ENCODE peak calls at places on chromosomes 7 and 10, in five cellular contexts. E is progenitor cell of endocrine pancreas, N is hepatocyte, U is osteocyte, Q is AG09319. J is an unnamed sample.

GRCh38 chr10:12914111-12914510 is 87.4 kb downstream of the CCDC3 start:
- DNase-seq in N (no peak), U (no peak), E (no peak), Q (no peak), J (no peak)

GRCh38 chr10:132162590-132163277 is 24.0 kb upstream of the DPYSL4 start:
- DNase-seq in Q (no peak), N (no peak), E (no peak), U (no peak), J (no peak)

GRCh38 chr7:513521-514166 is 6.0 kb downstream of the PDGFA start:
- DNase-seq in U (no peak), E (no peak), N (no peak), Q (no peak), J (no peak)

GRCh38 chr7:43481905-43482678 is 100.8 kb upstream of the STK17A start:
- DNase-seq in Q (no peak), N (no peak), U (no peak), E (no peak), J (no peak)

GRCh38 chr7:81284576-81284975 is 365.7 kb upstream of the SEMA3C start:
- DNase-seq in U (no peak), Q (no peak), E (no peak), N (no peak), J (no peak)

GRCh38 chr10:14605231-14605925 is 169.3 kb downstream of the FAM107B start:
- DNase-seq in Q (no peak), E (no peak), U (peak; percentile 56), N (no peak), J (no peak)

GRCh38 chr10:126478600-126478999 is 90.3 kb upstream of the ADAM12 start:
- DNase-seq in E (no peak), U (peak; percentile 38), Q (no peak), N (no peak), J (no peak)

GRCh38 chr10:133349160-133349568 is 2.0 kb downstream of the PRAP1 start:
- DNase-seq in N (no peak), U (no peak), Q (no peak), E (no peak), J (no peak)

GRCh38 chr10:97889461-97890265 is 40.0 kb downstream of the GOLGA7B start:
- DNase-seq in U (peak; percentile 95), N (peak; percentile 69), Q (peak; percentile 4), E (no peak), J (no peak)

GRCh38 chr7:52764502-52765169 is 270.8 kb upstream of the POM121L12 start:
- DNase-seq in N (no peak), U (no peak), E (no peak), Q (no peak), J (no peak)

DNA sequence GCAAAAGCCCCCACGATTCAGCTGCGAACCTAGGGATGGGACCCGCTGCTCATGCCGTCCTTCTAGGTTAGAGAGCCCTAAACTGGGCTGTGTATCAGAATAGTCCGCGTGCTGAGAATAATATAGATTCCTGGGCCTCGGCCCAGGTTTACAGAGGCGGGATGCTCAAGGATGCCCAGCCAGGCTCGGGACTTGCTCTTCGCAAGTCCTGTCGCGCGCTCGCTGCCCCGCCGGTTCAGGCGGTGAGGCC is 266 bp upstream of the STMP1 start:
- DNase-seq in N (no peak), E (no peak), U (no peak), Q (no peak), J (no peak)
- TF ChIP-seq CTCF in N (no peak), E (no peak), U (no peak), Q (no peak), J (peak; percentile 80)

GRCh38 chr7:157000741-157001653 is 9.5 kb downstream of the MNX1 start:
- DNase-seq in N (no peak), Q (no peak), E (no peak), U (no peak), J (no peak)
- TF ChIP-seq CTCF in N (no peak), Q (no peak), E (no peak), U (no peak), J (no peak)

GRCh38 chr7:151060416-151061234 is 1.2 kb downstream of the SLC4A2 start:
- DNase-seq in Q (no peak), U (no peak), N (peak; percentile 56), E (no peak), J (no peak)
- TF ChIP-seq CTCF in Q (no peak), U (peak; percentile 29), N (no peak), E (no peak), J (no peak)

DNA sequence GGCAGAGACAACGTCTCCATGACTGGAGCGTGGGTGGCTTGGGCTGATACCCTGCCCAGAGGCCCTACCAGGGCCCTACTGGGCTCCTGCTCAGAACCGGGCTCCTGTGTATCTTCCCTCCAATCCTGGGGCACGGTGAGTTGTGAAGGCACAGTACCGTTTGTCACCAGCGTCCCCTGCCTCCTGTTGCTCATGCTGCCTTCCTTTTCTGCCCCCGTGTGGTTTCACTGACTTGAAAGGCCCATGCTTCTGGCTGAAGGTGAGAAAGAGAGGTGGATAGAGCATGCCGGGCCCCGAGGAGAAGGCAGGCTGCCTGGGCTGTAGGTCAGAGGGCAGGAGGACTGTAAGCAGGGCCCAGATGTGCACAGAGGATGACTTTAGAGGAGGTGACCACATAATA is 9.1 kb upstream of the DMBT1 start:
- DNase-seq in N (no peak), U (no peak), Q (no peak), E (no peak), J (peak; percentile 7)
- TF ChIP-seq CTCF in N (no peak), U (no peak), Q (no peak), E (no peak), J (no peak)

GRCh38 chr10:45809829-45810228 is 37.5 kb downstream of the AGAP4 start:
- DNase-seq in N (no peak), E (no peak), U (no peak), Q (no peak), J (no peak)
- TF ChIP-seq CTCF in N (peak; percentile 23), E (no peak), U (peak; percentile 20), Q (no peak), J (no peak)

J was measured in CD4-positive, alpha-beta T cell.